ENCODE peak calls at places on chromosomes 3 and 15, in nine cellular contexts. V, T, K, S, U, D, N, X and P are unnamed samples.

GRCh38 chr15:38190501-38190900 is 62.1 kb upstream of the SPRED1 start:
- DNase-seq in D (no peak), N (no peak), X (no peak), S (no peak), K (no peak), U (no peak), V (no peak), T (no peak), P (no peak)

GRCh38 chr3:141414141-141414689 is 45.9 kb downstream of the ZBTB38 start:
- DNase-seq in T (no peak), K (no peak), X (no peak), U (no peak), N (no peak), D (no peak), S (no peak), V (no peak), P (no peak)

GRCh38 chr3:15009156-15009555 is 56.0 kb downstream of the MRPS25 start:
- DNase-seq in V (no peak), U (no peak), D (no peak), X (no peak), S (no peak), T (no peak), K (no peak), N (no peak), P (no peak)

GRCh38 chr15:60130398-60130797 is 126.3 kb downstream of the FOXB1 start:
- DNase-seq in K (no peak), X (no peak), U (no peak), V (no peak), T (no peak), N (no peak), S (no peak), D (no peak), P (no peak)

GRCh38 chr3:52088445-52089367 is 32.3 kb upstream of the DUSP7 start:
- DNase-seq in X (peak; percentile 47), D (peak; percentile 44), S (peak; percentile 22), T (no peak), K (peak; percentile 51), N (no peak), V (no peak), U (no peak), P (peak; percentile 95)

GRCh38 chr3:127072971-127073851 is 90.3 kb downstream of the PLXNA1 start:
- DNase-seq in S (no peak), N (no peak), K (peak; percentile 80), D (no peak), U (no peak), X (no peak), T (no peak), V (no peak), P (no peak)

GRCh38 chr15:25694238-25694584 is 168.9 kb downstream of the ATP10A start:
- DNase-seq in N (no peak), D (no peak), S (no peak), U (no peak), V (no peak), T (no peak), K (no peak), X (no peak), P (no peak)

GRCh38 chr3:132753946-132754345 is 31.7 kb upstream of the NPHP3 start:
- DNase-seq in U (no peak), V (no peak), K (no peak), S (no peak), T (no peak), N (no peak), X (no peak), D (no peak), P (peak; percentile 1)

GRCh38 chr15:99121691-99122410 is 17.0 kb downstream of the SYNM start:
- DNase-seq in U (no peak), K (no peak), T (no peak), X (no peak), D (peak; percentile 47), S (no peak), V (no peak), N (no peak), P (no peak)

GRCh38 chr15:99124641-99125040 is 19.8 kb downstream of the SYNM start:
- DNase-seq in X (no peak), K (no peak), T (no peak), D (no peak), N (no peak), S (no peak), U (no peak), V (no peak), P (peak; percentile 29)

GRCh38 chr15:99123706-99124451 is 19.0 kb downstream of the SYNM start:
- DNase-seq in X (peak; percentile 29), T (peak; percentile 94), D (peak; percentile 95), N (no peak), U (peak; percentile 86), S (peak; percentile 83), K (peak; percentile 93), V (no peak), P (peak; percentile 69)

GRCh38 chr15:99121207-99121606 is 16.3 kb downstream of the SYNM start:
- DNase-seq in T (no peak), U (no peak), N (no peak), K (no peak), S (no peak), V (no peak), D (no peak), X (no peak), P (no peak)

GRCh38 chr15:99122831-99123705 is 18.2 kb downstream of the SYNM start:
- DNase-seq in V (no peak), U (no peak), X (no peak), T (no peak), K (no peak), D (peak; percentile 26), S (no peak), N (no peak), P (no peak)
- H3K4me3 ChIP-seq in V (no peak overlapping the region), U (peak overlapping the region; percentile 27), X (no peak overlapping the region), T (peak overlapping the region; percentile 33), K (peak overlapping the region; percentile 49), D (no peak overlapping the region), S (no peak overlapping the region), N (no peak overlapping the region), P (no peak overlapping the region)

DNA sequence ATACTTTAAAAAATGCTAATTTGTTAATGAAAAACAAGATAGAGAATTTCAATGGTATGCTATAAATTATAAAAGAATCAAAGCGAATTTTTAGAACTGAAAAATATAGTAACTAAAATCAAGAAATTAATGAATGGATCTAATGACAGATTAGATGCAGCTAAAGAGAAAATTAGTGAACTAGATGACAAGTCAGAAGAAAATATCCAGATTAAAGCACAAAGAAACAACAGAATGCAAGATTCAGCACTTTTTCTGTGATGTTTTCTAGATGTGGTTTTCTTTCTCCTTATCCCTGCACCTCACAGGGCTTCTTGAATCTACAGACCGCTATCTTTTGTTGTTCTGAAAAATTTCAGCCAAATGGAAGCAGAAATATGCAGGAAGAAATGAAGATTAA is 54.4 kb downstream of the INO80 start:
- DNase-seq in D (no peak), X (no peak), K (no peak), T (no peak), N (no peak), U (no peak), S (no peak), V (no peak), P (no peak)
- TF ChIP-seq MAX in D (no peak), X (no peak), K (no peak), T (no peak), N (no peak), U (no peak), S (no peak), V (no peak), P (no peak)

GRCh38 chr15:43135351-43135750 is 2.0 kb downstream of the TMEM62 start:
- DNase-seq in S (no peak), K (no peak), D (no peak), V (no peak), T (no peak), U (no peak), N (no peak), X (no peak), P (no peak)

GRCh38 chr15:43127752-43128151 is 5.6 kb upstream of the TMEM62 start:
- DNase-seq in D (no peak), N (no peak), U (no peak), V (no peak), X (no peak), S (peak; percentile 69), T (no peak), K (no peak), P (no peak)

GRCh38 chr15:43132830-43133428 is 457 bp upstream of the TMEM62 start:
- DNase-seq in T (no peak), X (peak; percentile 22), N (no peak), S (no peak), K (peak; percentile 21), D (peak; percentile 5), U (no peak), V (no peak), P (no peak)

GRCh38 chr15:43134157-43134637 is 811 bp downstream of the TMEM62 start:
- DNase-seq in X (peak; percentile 22), S (no peak), V (no peak), K (peak; percentile 40), T (no peak), N (no peak), D (peak; percentile 7), U (no peak), P (no peak)

DNA sequence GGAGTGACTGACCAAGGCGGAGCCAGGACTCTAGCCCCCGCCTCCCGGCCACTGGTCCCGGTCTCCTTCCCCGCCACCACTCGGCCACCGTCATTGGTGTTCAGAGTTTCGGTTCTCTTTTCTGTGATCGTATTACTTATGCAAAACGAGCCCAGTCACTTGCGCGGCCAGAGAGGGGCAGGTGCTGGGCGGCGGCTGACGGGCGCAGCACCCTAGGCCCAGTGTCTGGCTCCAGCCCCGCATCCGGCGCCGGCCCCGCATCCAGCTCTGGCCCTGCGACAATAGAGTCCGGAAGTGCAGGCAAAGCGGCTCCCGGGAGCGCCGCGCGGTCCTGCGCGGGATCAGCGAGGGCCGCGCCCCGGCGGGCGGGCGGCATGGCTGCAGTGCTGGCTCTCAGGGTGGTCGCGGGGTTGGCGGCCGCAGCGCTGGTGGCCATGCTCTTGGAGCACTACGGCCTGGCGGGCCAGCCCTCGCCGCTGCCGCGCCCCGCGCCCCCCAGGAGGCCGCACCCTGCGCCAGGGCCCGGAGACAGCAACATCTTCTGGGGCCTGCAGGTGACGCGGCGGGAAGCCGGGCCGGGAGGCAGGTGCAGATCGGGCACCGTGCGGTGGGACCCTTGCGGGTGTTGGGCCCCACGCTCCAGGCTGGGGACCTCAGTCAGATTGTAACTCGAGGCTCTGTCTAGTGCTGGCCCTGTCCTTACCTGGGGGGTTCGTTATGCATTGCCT is at the start of gene TMEM62:
- DNase-seq in S (peak; percentile 77), N (peak; percentile 78), K (peak; percentile 90), V (peak; percentile 75), X (peak; percentile 92), T (peak; percentile 73), D (peak; percentile 65), U (peak; percentile 76), P (peak; percentile 87)
- TF ChIP-seq CTCF in S (no peak), N (no peak), K (no peak), V (no peak), X (no peak), T (no peak), D (no peak), U (no peak), P (no peak)

GRCh38 chr15:84737005-84737404 is 11.4 kb upstream of the ZNF592 start:
- DNase-seq in S (no peak), D (no peak), N (no peak), K (no peak), V (no peak), T (no peak), U (no peak), X (no peak), P (no peak)

GRCh38 chr15:84740691-84741090 is 7.7 kb upstream of the ZNF592 start:
- DNase-seq in K (no peak), D (no peak), V (no peak), X (no peak), S (no peak), T (no peak), N (no peak), U (no peak), P (no peak)

GRCh38 chr15:84731774-84732173 is 15.8 kb upstream of the SEC11A start:
- DNase-seq in T (no peak), X (no peak), S (no peak), D (no peak), V (no peak), N (no peak), U (no peak), K (no peak), P (no peak)

GRCh38 chr15:84736375-84736774 is 12.0 kb upstream of the ZNF592 start:
- DNase-seq in U (no peak), N (no peak), D (no peak), T (no peak), S (no peak), K (no peak), X (no peak), V (peak; percentile 96), P (no peak)

GRCh38 chr15:84734794-84735479 is 13.5 kb upstream of the ZNF592 start:
- DNase-seq in D (no peak), K (no peak), X (peak; percentile 88), N (peak; percentile 75), S (peak; percentile 56), T (peak; percentile 88), V (peak; percentile 94), U (peak; percentile 85), P (peak; percentile 96)
- H3K4me3 ChIP-seq in D (no peak overlapping the region), K (no peak overlapping the region), X (peak overlapping the region; percentile 9), N (peak overlapping the region; percentile 34), S (no peak overlapping the region), T (peak overlapping the region; percentile 7), V (peak overlapping the region; percentile 58), U (peak overlapping the region; percentile 32), P (peak overlapping the region; percentile 52)